ENCODE peak calls at places on chromosomes 11 and 22, in five cellular contexts. V is HCT116, E is uterus, H is body of pancreas, M is A549. Y is an unnamed sample. For H3K4me1, the result is how much of the 10 kb centered on the place peaks cover.

GRCh38 chr11:15073361-15074205 is at the start of gene CALCB:
- DNase-seq in V (no peak), E (no peak), H (peak), M (peak), Y (peak)

GRCh38 chr11:111982019-111982464 is 43.2 kb upstream of the DLAT start:
- DNase-seq in V (peak), E (peak), H (peak), M (peak), Y (peak)

GRCh38 chr22:22546490-22546889 is 12.6 kb downstream of the PRAME start:
- DNase-seq in V (no peak), E (no peak), H (no peak), M (no peak), Y (no peak)

GRCh38 chr11:93017821-93018690 is 48.6 kb downstream of the MTNR1B start:
- DNase-seq in V (no peak), E (no peak), H (no peak), M (peak), Y (no peak)

GRCh38 chr11:73406131-73406530 is 29.9 kb downstream of the RELT start:
- DNase-seq in V (no peak), E (no peak), H (no peak), M (no peak), Y (no peak)

GRCh38 chr22:28716686-28717085 is 24.9 kb downstream of the CHEK2 start:
- DNase-seq in V (no peak), E (no peak), H (no peak), M (no peak), Y (no peak)

GRCh38 chr11:72864692-72865655 is 50.8 kb downstream of the ATG16L2 start:
- DNase-seq in V (no peak), E (no peak), H (no peak), M (no peak), Y (no peak)

GRCh38 chr22:39180566-39180965 is 28.1 kb upstream of the CBX7 start:
- DNase-seq in V (no peak), E (no peak), H (no peak), M (no peak), Y (no peak)

GRCh38 chr11:82858556-82859091 is 41.6 kb downstream of the PRCP start:
- DNase-seq in V (no peak), E (no peak), H (no peak), M (peak), Y (no peak)

GRCh38 chr11:128689946-128690745 is 3.7 kb upstream of the FLI1 start:
- DNase-seq in V (no peak), E (no peak), H (no peak), M (no peak), Y (peak)

DNA sequence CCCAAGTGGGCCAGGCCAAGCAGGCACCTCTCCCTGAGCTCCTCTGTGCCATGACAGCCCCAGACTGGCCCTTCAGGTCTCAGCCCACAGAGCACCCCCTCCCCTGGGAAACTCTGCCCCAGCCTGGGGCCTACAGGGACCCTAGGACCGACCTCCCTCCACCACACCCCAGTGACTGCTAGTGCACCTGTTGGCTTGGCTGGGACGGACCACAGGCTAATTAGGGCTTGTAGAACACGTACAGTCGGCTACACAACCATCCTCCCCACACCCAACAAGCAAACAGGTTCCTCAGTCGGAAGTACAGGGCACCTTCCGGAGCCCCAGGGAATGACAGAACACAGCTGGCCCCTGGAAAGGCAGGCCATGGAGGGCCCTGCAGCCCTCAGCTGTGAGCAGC is 4.3 kb downstream of the SBF1 start:
- DNase-seq in V (no peak), E (no peak), H (no peak), M (no peak), Y (no peak)
- TF ChIP-seq POLR2A in V (no peak), E (no peak), H (no peak), M (no peak), Y (no peak)

GRCh38 chr11:27464155-27464759 is 8.3 kb downstream of the LGR4 start:
- DNase-seq in V (no peak), E (no peak), H (peak), M (peak), Y (peak)

GRCh38 chr11:27465629-27466028 is 7.0 kb downstream of the LGR4 start:
- DNase-seq in V (no peak), E (no peak), H (no peak), M (no peak), Y (no peak)

GRCh38 chr11:27467181-27467913 is 5.2 kb downstream of the LGR4 start:
- DNase-seq in V (no peak), E (no peak), H (no peak), M (peak), Y (no peak)

GRCh38 chr11:27468209-27468608 is 4.4 kb downstream of the LGR4 start:
- DNase-seq in V (no peak), E (no peak), H (no peak), M (peak), Y (no peak)

GRCh38 chr11:27466363-27466762 is 6.2 kb downstream of the LGR4 start:
- DNase-seq in V (no peak), E (no peak), H (no peak), M (no peak), Y (no peak)
- H3K4me1 ChIP-seq in V (under half), E (under half), H (half or more), M (half or more), Y (half or more)

GRCh38 chr11:40230821-40231220 is 1228.6 kb downstream of the LRRC4C start:
- DNase-seq in V (no peak), E (no peak), H (no peak), M (no peak), Y (no peak)

GRCh38 chr11:40228671-40229070 is 1230.8 kb downstream of the LRRC4C start:
- DNase-seq in V (no peak), E (no peak), H (no peak), M (no peak), Y (no peak)

GRCh38 chr11:40227730-40228129 is 1231.7 kb downstream of the LRRC4C start:
- DNase-seq in V (no peak), E (no peak), H (no peak), M (no peak), Y (no peak)
- TF ChIP-seq CTCF in V (no peak), E (no peak), H (no peak), M (no peak), Y (no peak)

DNA sequence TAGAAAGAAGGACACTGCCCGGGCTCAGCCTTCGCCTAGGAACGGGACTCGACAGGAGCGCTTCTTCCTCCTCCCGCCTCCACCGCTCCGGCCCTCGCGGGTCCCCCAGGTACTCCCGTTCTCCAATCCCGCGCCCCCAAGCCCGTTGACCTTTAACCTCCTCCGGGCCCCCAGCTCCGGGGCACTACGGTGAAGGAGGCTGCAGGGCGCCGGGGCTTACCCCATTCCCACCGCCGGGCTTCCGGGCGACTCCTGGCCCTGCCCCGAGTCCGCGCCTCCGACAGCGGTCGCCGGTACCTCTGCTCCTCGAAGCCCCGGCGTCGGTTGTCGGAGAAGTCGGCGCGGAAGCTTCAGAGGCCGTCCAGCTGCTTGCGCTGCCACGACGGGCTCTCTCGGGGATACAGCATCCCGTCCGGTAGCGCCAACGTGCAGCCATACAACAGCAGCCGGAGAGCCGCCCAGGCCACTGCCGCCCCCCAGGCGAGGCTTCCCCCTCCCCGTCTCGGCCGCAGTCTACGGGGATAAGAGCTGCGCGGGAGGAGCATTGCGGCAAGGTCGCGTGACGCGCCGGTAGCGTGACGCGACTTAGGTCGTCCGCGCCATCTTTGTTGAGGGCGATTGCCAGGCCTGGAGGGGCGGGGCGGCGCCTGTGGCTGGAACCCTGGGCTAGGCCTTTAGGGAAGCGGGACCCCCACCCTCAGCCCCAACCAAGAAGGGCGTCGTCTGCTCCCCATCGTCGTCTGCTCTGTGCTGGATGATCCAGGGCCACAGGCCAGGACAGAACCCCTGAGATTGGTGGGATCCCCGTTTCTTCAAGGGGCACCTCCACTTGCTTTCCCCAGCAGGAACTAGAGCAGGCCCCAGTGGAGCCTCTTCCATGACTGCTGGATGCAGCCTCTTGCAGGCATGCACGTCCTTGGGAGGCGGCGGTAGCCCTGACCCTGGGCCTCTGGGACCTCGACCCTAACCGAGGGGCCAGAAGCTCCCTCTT is 26.3 kb downstream of the RGL4 start:
- DNase-seq in V (peak), E (peak), H (peak), M (peak), Y (peak)
- TF ChIP-seq POLR2A in V (peak), E (peak), H (peak), M (peak), Y (peak)

GRCh38 chr11:779955-780532 is 2.8 kb upstream of the GATD1 start:
- DNase-seq in V (no peak), E (no peak), H (no peak), M (no peak), Y (no peak)
- H3K4me1 ChIP-seq in V (under half), E (under half), H (under half), M (under half), Y (under half)

GRCh38 chr22:23804781-23805291 is 18.1 kb downstream of the SMARCB1 start:
- DNase-seq in V (no peak), E (no peak), H (no peak), M (no peak), Y (no peak)
- TF ChIP-seq CTCF in V (no peak), E (no peak), H (no peak), M (no peak), Y (no peak)

GRCh38 chr11:70437111-70437784 is 38.9 kb downstream of the CTTN start:
- DNase-seq in V (no peak), E (no peak), H (no peak), M (no peak), Y (no peak)
- TF ChIP-seq POLR2A in V (no peak), E (no peak), H (no peak), M (no peak), Y (no peak)

Y was measured in thyroid gland.